ENCODE peak calls at places on chromosomes 4 and X, in eight cellular contexts. X, U, E, Y, P, D, Z and O are unnamed samples.

GRCh38 chrX:123878177-123878576 is 18.3 kb downstream of the XIAP start:
- DNase-seq in Z (no peak), E (peak; percentile 10), P (peak; percentile 40), U (no peak), D (peak; percentile 18), X (no peak), Y (peak; percentile 62), O (no peak)

GRCh38 chrX:49174723-49175122 is 3.0 kb downstream of the PLP2 start:
- DNase-seq in X (no peak), D (no peak), U (no peak), Y (no peak), Z (no peak), E (no peak), P (no peak), O (no peak)

GRCh38 chr4:158172196-158172557 is 648 bp downstream of the GASK1B start:
- DNase-seq in P (peak; percentile 57), Y (peak; percentile 70), Z (peak; percentile 27), E (peak; percentile 36), X (no peak), D (peak; percentile 28), U (no peak), O (no peak)

GRCh38 chrX:48487362-48487785 is 11.4 kb downstream of the FTSJ1 start:
- DNase-seq in P (peak; percentile 96), E (peak; percentile 95), Z (peak; percentile 48), U (peak; percentile 89), Y (peak; percentile 99), X (no peak), D (peak; percentile 85), O (no peak)

GRCh38 chr4:2803624-2804448 is 11.0 kb downstream of the SH3BP2 start:
- DNase-seq in P (no peak), Z (no peak), E (no peak), U (no peak), D (peak; percentile 66), X (peak; percentile 49), Y (peak; percentile 57), O (no peak)

GRCh38 chr4:6377626-6378492 is 94.6 kb downstream of the PPP2R2C start:
- DNase-seq in U (no peak), E (no peak), Y (no peak), P (no peak), X (no peak), Z (no peak), D (no peak), O (no peak)

GRCh38 chr4:159248383-159249178 is 145.7 kb downstream of the RAPGEF2 start:
- DNase-seq in P (peak; percentile 94), E (peak; percentile 42), Z (no peak), U (no peak), D (peak; percentile 83), X (no peak), Y (peak; percentile 84), O (peak; percentile 86)

GRCh38 chr4:17165256-17165655 is 266.8 kb upstream of the LDB2 start:
- DNase-seq in E (no peak), Y (no peak), Z (no peak), D (peak; percentile 76), X (no peak), U (no peak), P (no peak), O (no peak)